ENCODE peak calls at places on chromosome X, in eight cellular contexts. M is C1 segment of cervical spinal cord; D is GM19239; P is D341Med; A is activated naive CD8-positive, alpha-beta T cell treated with anti-CD3 and anti-CD28 coated beads, Interleukin-2, amount 50 U/mL, for 24 hours; T is neural progenitor cell; Q is progenitor cell of endocrine pancreas; B is SJSA1. I is an unnamed sample.

GRCh38 chrX:45710081-45710801 is 509.6 kb upstream of the DIPK2B start:
- DNase-seq in A (peak; percentile 49), M (no peak), D (peak; percentile 0), P (no peak), Q (no peak), B (peak; percentile 79), T (no peak), I (no peak)

GRCh38 chrX:397575-397974 is 10.9 kb upstream of the PPP2R3B start:
- DNase-seq in D (no peak), M (no peak), A (no peak), Q (no peak), B (no peak), P (no peak), T (peak; percentile 83), I (peak; percentile 34)

GRCh38 chrX:154396948-154397887 is 959 bp upstream of the RPL10 start:
- DNase-seq in P (peak; percentile 71), M (no peak), T (peak; percentile 66), D (no peak), Q (peak; percentile 8), B (no peak), A (peak; percentile 72), I (peak; percentile 91)

GRCh38 chrX:107755721-107756120 is 19.9 kb downstream of the TSC22D3 start:
- DNase-seq in P (no peak), B (no peak), D (no peak), T (no peak), A (no peak), Q (no peak), M (no peak), I (no peak)

GRCh38 chrX:48086119-48086518 is 14.7 kb upstream of the ZNF630 start:
- DNase-seq in Q (no peak), T (no peak), B (no peak), A (no peak), D (no peak), P (no peak), M (no peak), I (peak; percentile 21)

GRCh38 chrX:29397506-29397905 is 810.3 kb downstream of the IL1RAPL1 start:
- DNase-seq in B (no peak), D (no peak), M (no peak), P (no peak), T (no peak), A (no peak), Q (no peak), I (no peak)

GRCh38 chrX:78540171-78540570 is 119.0 kb downstream of the RTL3 start:
- DNase-seq in D (no peak), T (no peak), B (no peak), P (no peak), Q (no peak), A (no peak), M (no peak), I (no peak)

GRCh38 chrX:42869011-42869410 is 91.0 kb upstream of the PPP1R2C start:
- DNase-seq in A (no peak), M (no peak), B (no peak), T (no peak), Q (no peak), D (no peak), P (no peak), I (no peak)

GRCh38 chrX:77743720-77744119 is 42.3 kb downstream of the ATRX start:
- DNase-seq in D (no peak), A (no peak), M (no peak), Q (no peak), T (no peak), P (no peak), B (peak; percentile 2), I (no peak)

GRCh38 chrX:22950278-22951266 is 49.2 kb upstream of the DDX53 start:
- DNase-seq in D (no peak), P (no peak), A (no peak), M (peak; percentile 0), T (no peak), B (peak; percentile 58), Q (no peak), I (no peak)

GRCh38 chrX:40100141-40100536 is 2.4 kb upstream of the BCOR start:
- DNase-seq in M (no peak), T (peak; percentile 67), P (no peak), B (peak; percentile 35), Q (no peak), D (no peak), A (no peak), I (peak; percentile 59)

GRCh38 chrX:143634373-143634685 is 1.6 kb downstream of the SLITRK4 start:
- DNase-seq in A (no peak), B (no peak), T (no peak), P (peak; percentile 25), D (no peak), Q (peak; percentile 9), M (no peak), I (no peak)

GRCh38 chrX:129779747-129780146 is at the start of gene SASH3:
- DNase-seq in D (no peak), Q (no peak), B (no peak), A (peak; percentile 66), T (no peak), P (no peak), M (no peak), I (no peak)

GRCh38 chrX:34918856-34919255 is 23.7 kb upstream of the FAM47B start:
- DNase-seq in A (no peak), D (no peak), M (no peak), T (peak; percentile 74), Q (no peak), B (peak; percentile 22), P (peak; percentile 36), I (peak; percentile 44)

GRCh38 chrX:150575415-150575814 is 7.0 kb downstream of the MTM1 start:
- DNase-seq in P (no peak), A (peak; percentile 47), D (no peak), M (no peak), Q (no peak), T (no peak), B (no peak), I (peak; percentile 55)

GRCh38 chrX:154409222-154409871 is at the start of gene DNASE1L1:
- DNase-seq in D (no peak), T (peak; percentile 82), B (peak; percentile 79), A (peak; percentile 49), M (peak; percentile 35), P (no peak), Q (peak; percentile 63), I (peak; percentile 67)

GRCh38 chrX:69137911-69138310 is 27.3 kb downstream of the PJA1 start:
- DNase-seq in B (no peak), A (no peak), T (no peak), M (no peak), D (no peak), Q (no peak), P (no peak), I (no peak)

GRCh38 chrX:69016220-69016941 is 148.9 kb downstream of the PJA1 start:
- DNase-seq in T (no peak), B (no peak), Q (no peak), M (no peak), A (no peak), D (no peak), P (no peak), I (no peak)

GRCh38 chrX:9456250-9457074 is 8.4 kb upstream of the TBL1X start:
- DNase-seq in B (no peak), P (no peak), D (no peak), T (no peak), A (peak; percentile 21), Q (no peak), M (no peak), I (no peak)

GRCh38 chrX:54602563-54602962 is 72.5 kb downstream of the GNL3L start:
- DNase-seq in Q (no peak), D (no peak), B (no peak), A (no peak), P (no peak), M (no peak), T (no peak), I (no peak)

GRCh38 chrX:108199691-108200090 is 108.1 kb downstream of the ATG4A start:
- DNase-seq in M (no peak), D (peak; percentile 2), T (peak; percentile 44), P (peak; percentile 43), A (peak; percentile 5), B (peak; percentile 10), Q (no peak), I (peak; percentile 79)

I was measured in HAP-1.